ENCODE peak calls at places on chromosomes 2 and 18, in ten cellular contexts. One of them, this sample, is unnamed. For H3K4me1, the result is how much of the 10 kb centered on the place peaks cover.

GRCh38 chr18:43393174-43393573 is 115.9 kb upstream of the SYT4 start:
- DNase-seq in lower lobe of right lung: no peak
- DNase-seq in foreskin keratinocyte: no peak
- DNase-seq in cardiac muscle cell: peak
- DNase-seq in A549: no peak
- DNase-seq in thyroid gland: no peak
- DNase-seq in ascending aorta: no peak
- DNase-seq in PC-3: no peak
- DNase-seq in sigmoid colon: no peak
- DNase-seq in lung: no peak
- DNase-seq in this sample: no peak

GRCh38 chr2:137910641-137911040 is 53.6 kb upstream of the HNMT start:
- DNase-seq in lower lobe of right lung: no peak
- DNase-seq in foreskin keratinocyte: no peak
- DNase-seq in cardiac muscle cell: peak
- DNase-seq in A549: no peak
- DNase-seq in thyroid gland: no peak
- DNase-seq in ascending aorta: no peak
- DNase-seq in PC-3: peak
- DNase-seq in sigmoid colon: no peak
- DNase-seq in lung: no peak
- DNase-seq in this sample: no peak

GRCh38 chr2:200340527-200341224 is 34.2 kb downstream of the SPATS2L start:
- DNase-seq in lower lobe of right lung: no peak
- DNase-seq in foreskin keratinocyte: no peak
- DNase-seq in cardiac muscle cell: peak
- DNase-seq in A549: no peak
- DNase-seq in thyroid gland: no peak
- DNase-seq in ascending aorta: no peak
- DNase-seq in PC-3: no peak
- DNase-seq in sigmoid colon: no peak
- DNase-seq in lung: no peak
- DNase-seq in this sample: no peak

GRCh38 chr18:65906621-65907034 is 155.8 kb downstream of the CDH7 start:
- DNase-seq in lower lobe of right lung: no peak
- DNase-seq in foreskin keratinocyte: no peak
- DNase-seq in cardiac muscle cell: no peak
- DNase-seq in A549: no peak
- DNase-seq in thyroid gland: no peak
- DNase-seq in ascending aorta: no peak
- DNase-seq in PC-3: peak
- DNase-seq in sigmoid colon: no peak
- DNase-seq in lung: no peak
- DNase-seq in this sample: no peak

GRCh38 chr18:31050635-31051034 is 8.1 kb upstream of the DSC3 start:
- DNase-seq in lower lobe of right lung: no peak
- DNase-seq in foreskin keratinocyte: peak
- DNase-seq in cardiac muscle cell: no peak
- DNase-seq in A549: no peak
- DNase-seq in thyroid gland: no peak
- DNase-seq in ascending aorta: no peak
- DNase-seq in PC-3: no peak
- DNase-seq in sigmoid colon: no peak
- DNase-seq in lung: no peak
- DNase-seq in this sample: no peak

GRCh38 chr2:63023444-63023843 is 27.2 kb upstream of the OTX1 start:
- DNase-seq in lower lobe of right lung: no peak
- DNase-seq in foreskin keratinocyte: no peak
- DNase-seq in cardiac muscle cell: peak
- DNase-seq in A549: peak
- DNase-seq in thyroid gland: no peak
- DNase-seq in ascending aorta: no peak
- DNase-seq in PC-3: peak
- DNase-seq in sigmoid colon: no peak
- DNase-seq in lung: no peak
- DNase-seq in this sample: no peak

GRCh38 chr2:85330839-85331636 is 3.2 kb upstream of the TGOLN2 start:
- DNase-seq in lower lobe of right lung: no peak
- DNase-seq in foreskin keratinocyte: no peak
- DNase-seq in cardiac muscle cell: no peak
- DNase-seq in A549: no peak
- DNase-seq in thyroid gland: no peak
- DNase-seq in ascending aorta: no peak
- DNase-seq in PC-3: no peak
- DNase-seq in sigmoid colon: no peak
- DNase-seq in lung: no peak
- DNase-seq in this sample: no peak

GRCh38 chr2:98881153-98881650 is 54.8 kb downstream of the CRACDL start:
- DNase-seq in lower lobe of right lung: no peak
- DNase-seq in foreskin keratinocyte: no peak
- DNase-seq in cardiac muscle cell: no peak
- DNase-seq in A549: no peak
- DNase-seq in thyroid gland: no peak
- DNase-seq in ascending aorta: no peak
- DNase-seq in PC-3: no peak
- DNase-seq in sigmoid colon: no peak
- DNase-seq in lung: no peak
- DNase-seq in this sample: no peak

GRCh38 chr18:63155169-63155852 is 164.3 kb downstream of the BCL2 start:
- DNase-seq in lower lobe of right lung: peak
- DNase-seq in foreskin keratinocyte: peak
- DNase-seq in cardiac muscle cell: peak
- DNase-seq in A549: peak
- DNase-seq in thyroid gland: peak
- DNase-seq in ascending aorta: no peak
- DNase-seq in PC-3: peak
- DNase-seq in sigmoid colon: peak
- DNase-seq in lung: peak
- DNase-seq in this sample: peak

GRCh38 chr2:67954125-67954748 is 108.6 kb downstream of the C1D start:
- DNase-seq in lower lobe of right lung: peak
- DNase-seq in foreskin keratinocyte: peak
- DNase-seq in cardiac muscle cell: no peak
- DNase-seq in A549: no peak
- DNase-seq in thyroid gland: peak
- DNase-seq in ascending aorta: no peak
- DNase-seq in PC-3: no peak
- DNase-seq in sigmoid colon: no peak
- DNase-seq in lung: peak
- DNase-seq in this sample: no peak

GRCh38 chr2:236163483-236164200 is 4.5 kb downstream of the GBX2 start:
- DNase-seq in lower lobe of right lung: no peak
- DNase-seq in foreskin keratinocyte: no peak
- DNase-seq in cardiac muscle cell: no peak
- DNase-seq in A549: no peak
- DNase-seq in thyroid gland: no peak
- DNase-seq in ascending aorta: no peak
- DNase-seq in PC-3: no peak
- DNase-seq in sigmoid colon: peak
- DNase-seq in lung: no peak
- DNase-seq in this sample: no peak
- H3K4me1 ChIP-seq in lower lobe of right lung: under half
- H3K4me1 ChIP-seq in foreskin keratinocyte: under half
- H3K4me1 ChIP-seq in cardiac muscle cell: under half
- H3K4me1 ChIP-seq in A549: under half
- H3K4me1 ChIP-seq in thyroid gland: under half
- H3K4me1 ChIP-seq in ascending aorta: under half
- H3K4me1 ChIP-seq in PC-3: under half
- H3K4me1 ChIP-seq in sigmoid colon: half or more
- H3K4me1 ChIP-seq in lung: under half
- H3K4me1 ChIP-seq in this sample: under half

GRCh38 chr2:61398413-61398812 is 72.5 kb downstream of the USP34 start:
- DNase-seq in lower lobe of right lung: no peak
- DNase-seq in foreskin keratinocyte: no peak
- DNase-seq in cardiac muscle cell: no peak
- DNase-seq in A549: no peak
- DNase-seq in thyroid gland: no peak
- DNase-seq in ascending aorta: no peak
- DNase-seq in PC-3: no peak
- DNase-seq in sigmoid colon: no peak
- DNase-seq in lung: no peak
- DNase-seq in this sample: no peak

DNA sequence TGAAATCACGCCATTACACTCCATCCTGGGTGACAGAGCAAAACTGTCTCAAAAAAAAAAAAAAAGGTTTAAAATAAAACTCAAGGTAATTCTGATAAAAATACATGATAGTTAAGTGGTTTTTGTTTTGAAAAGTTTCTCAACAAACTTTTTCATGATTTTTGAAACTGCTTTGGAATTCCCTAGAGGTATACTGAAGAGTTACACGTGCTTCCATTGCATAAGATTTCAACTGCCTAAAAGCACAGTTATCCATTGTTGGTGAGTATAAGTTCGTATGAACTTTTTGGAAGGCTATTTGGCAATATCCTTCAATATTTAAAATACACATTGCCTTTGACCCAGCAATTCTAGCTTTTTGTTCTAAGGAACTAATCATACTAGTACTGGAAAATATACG is 74.9 kb downstream of the USP34 start:
- DNase-seq in lower lobe of right lung: no peak
- DNase-seq in foreskin keratinocyte: no peak
- DNase-seq in cardiac muscle cell: peak
- DNase-seq in A549: no peak
- DNase-seq in thyroid gland: no peak
- DNase-seq in ascending aorta: no peak
- DNase-seq in PC-3: no peak
- DNase-seq in sigmoid colon: no peak
- DNase-seq in lung: no peak
- DNase-seq in this sample: no peak
- TF ChIP-seq CTCF in lower lobe of right lung: no peak
- TF ChIP-seq CTCF in foreskin keratinocyte: no peak
- TF ChIP-seq CTCF in cardiac muscle cell: no peak
- TF ChIP-seq CTCF in A549: no peak
- TF ChIP-seq CTCF in thyroid gland: no peak
- TF ChIP-seq CTCF in ascending aorta: no peak
- TF ChIP-seq CTCF in PC-3: no peak
- TF ChIP-seq CTCF in sigmoid colon: no peak
- TF ChIP-seq CTCF in lung: no peak
- TF ChIP-seq CTCF in this sample: peak

GRCh38 chr2:201980389-201980821 is 53.2 kb upstream of the FZD7 start:
- DNase-seq in lower lobe of right lung: no peak
- DNase-seq in foreskin keratinocyte: no peak
- DNase-seq in cardiac muscle cell: no peak
- DNase-seq in A549: no peak
- DNase-seq in thyroid gland: no peak
- DNase-seq in ascending aorta: no peak
- DNase-seq in PC-3: no peak
- DNase-seq in sigmoid colon: no peak
- DNase-seq in lung: no peak
- DNase-seq in this sample: no peak

GRCh38 chr2:201978988-201979387 is 54.7 kb upstream of the FZD7 start:
- DNase-seq in lower lobe of right lung: no peak
- DNase-seq in foreskin keratinocyte: no peak
- DNase-seq in cardiac muscle cell: no peak
- DNase-seq in A549: no peak
- DNase-seq in thyroid gland: peak
- DNase-seq in ascending aorta: no peak
- DNase-seq in PC-3: no peak
- DNase-seq in sigmoid colon: peak
- DNase-seq in lung: no peak
- DNase-seq in this sample: no peak

GRCh38 chr2:201983174-201983573 is 50.5 kb upstream of the FZD7 start:
- DNase-seq in lower lobe of right lung: no peak
- DNase-seq in foreskin keratinocyte: no peak
- DNase-seq in cardiac muscle cell: no peak
- DNase-seq in A549: no peak
- DNase-seq in thyroid gland: no peak
- DNase-seq in ascending aorta: no peak
- DNase-seq in PC-3: no peak
- DNase-seq in sigmoid colon: no peak
- DNase-seq in lung: no peak
- DNase-seq in this sample: no peak

GRCh38 chr2:201978333-201978732 is 55.3 kb upstream of the FZD7 start:
- DNase-seq in lower lobe of right lung: no peak
- DNase-seq in foreskin keratinocyte: no peak
- DNase-seq in cardiac muscle cell: no peak
- DNase-seq in A549: no peak
- DNase-seq in thyroid gland: no peak
- DNase-seq in ascending aorta: no peak
- DNase-seq in PC-3: no peak
- DNase-seq in sigmoid colon: peak
- DNase-seq in lung: no peak
- DNase-seq in this sample: no peak

DNA sequence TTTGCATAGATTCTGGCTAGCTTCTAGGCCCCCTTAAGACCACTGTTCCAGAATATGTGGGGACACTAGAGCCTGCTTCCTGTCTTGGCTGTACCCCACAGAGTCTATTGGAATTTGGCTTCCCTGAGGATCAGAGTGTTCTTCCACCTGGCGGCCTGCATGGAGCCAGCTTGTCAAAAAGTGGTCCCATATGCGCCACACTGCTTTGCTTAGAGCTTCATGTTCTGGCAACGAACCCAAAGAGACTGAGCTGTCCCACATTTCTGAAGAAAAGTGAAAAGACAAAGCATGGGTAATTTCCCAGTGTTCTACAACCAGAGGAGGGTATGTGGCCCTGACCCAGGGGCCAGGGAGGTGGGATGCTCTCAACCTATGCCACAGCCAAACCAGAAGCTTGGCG is 52.7 kb upstream of the FZD7 start:
- DNase-seq in lower lobe of right lung: no peak
- DNase-seq in foreskin keratinocyte: no peak
- DNase-seq in cardiac muscle cell: no peak
- DNase-seq in A549: no peak
- DNase-seq in thyroid gland: no peak
- DNase-seq in ascending aorta: no peak
- DNase-seq in PC-3: no peak
- DNase-seq in sigmoid colon: no peak
- DNase-seq in lung: no peak
- DNase-seq in this sample: no peak
- H3K27ac ChIP-seq in lower lobe of right lung: no peak
- H3K27ac ChIP-seq in foreskin keratinocyte: no peak
- H3K27ac ChIP-seq in cardiac muscle cell: no peak
- H3K27ac ChIP-seq in A549: no peak
- H3K27ac ChIP-seq in thyroid gland: no peak
- H3K27ac ChIP-seq in ascending aorta: no peak
- H3K27ac ChIP-seq in PC-3: no peak
- H3K27ac ChIP-seq in sigmoid colon: no peak
- H3K27ac ChIP-seq in lung: no peak
- H3K27ac ChIP-seq in this sample: no peak

DNA sequence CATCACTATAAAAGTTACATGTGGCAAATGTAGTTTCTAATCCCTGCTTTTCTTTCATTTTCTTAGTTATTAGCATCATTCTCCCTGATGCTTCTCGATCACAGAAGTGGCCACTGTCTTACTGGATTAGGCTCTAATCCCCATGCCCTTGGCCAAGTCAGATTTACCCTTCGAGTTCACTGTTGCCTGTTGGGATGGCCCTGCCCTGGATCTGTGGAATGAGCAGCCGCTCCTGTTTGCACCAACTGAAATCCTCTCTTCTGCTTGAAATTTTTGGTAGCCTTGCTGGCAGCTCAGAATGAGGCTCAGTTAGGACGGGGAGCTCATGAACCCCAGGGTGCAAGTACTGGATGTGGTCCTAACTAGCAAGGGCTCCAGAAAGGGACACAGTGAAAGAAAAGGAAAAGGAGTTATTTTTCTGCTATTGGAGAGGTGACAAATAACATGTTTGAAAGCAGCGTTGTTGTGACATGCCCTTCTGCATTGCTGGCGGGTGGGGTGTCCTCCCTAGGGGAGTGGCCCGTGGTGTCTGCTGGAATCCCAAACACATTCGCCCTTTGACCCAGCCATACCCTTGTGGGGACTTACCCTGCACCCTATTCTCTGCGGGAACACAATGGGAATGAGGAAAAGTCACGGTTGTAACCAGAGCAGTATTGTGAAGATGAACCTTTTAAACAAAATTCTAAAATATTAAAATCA is 34.5 kb downstream of the RBFA start:
- DNase-seq in lower lobe of right lung: no peak
- DNase-seq in foreskin keratinocyte: no peak
- DNase-seq in cardiac muscle cell: no peak
- DNase-seq in A549: no peak
- DNase-seq in thyroid gland: no peak
- DNase-seq in ascending aorta: no peak
- DNase-seq in PC-3: no peak
- DNase-seq in sigmoid colon: no peak
- DNase-seq in lung: no peak
- DNase-seq in this sample: no peak
- H3K4me1 ChIP-seq in lower lobe of right lung: under half
- H3K4me1 ChIP-seq in foreskin keratinocyte: under half
- H3K4me1 ChIP-seq in cardiac muscle cell: under half
- H3K4me1 ChIP-seq in A549: under half
- H3K4me1 ChIP-seq in thyroid gland: under half
- H3K4me1 ChIP-seq in ascending aorta: under half
- H3K4me1 ChIP-seq in PC-3: under half
- H3K4me1 ChIP-seq in sigmoid colon: under half
- H3K4me1 ChIP-seq in lung: under half
- H3K4me1 ChIP-seq in this sample: under half

This sample was measured in esophagus squamous epithelium.